ENCODE peak calls at places on chromosomes 12 and 14, in five cellular contexts. F, V, I, E and Q are unnamed samples.

GRCh38 chr12:52570511-52570910 is 3.1 kb downstream of the KRT74 start:
- DNase-seq in F (no peak), V (no peak), I (no peak), E (no peak), Q (no peak)

GRCh38 chr12:63276537-63277365 is 125.8 kb upstream of the AVPR1A start:
- DNase-seq in F (no peak), V (no peak), I (peak; percentile 68), E (no peak), Q (no peak)

GRCh38 chr14:52551696-52552062 is 626 bp downstream of the TXNDC16 start:
- DNase-seq in F (no peak), V (no peak), I (no peak), E (no peak), Q (no peak)

GRCh38 chr12:57607958-57608663 is 3.1 kb upstream of the ARHGEF25 start:
- DNase-seq in F (no peak), V (no peak), I (no peak), E (no peak), Q (no peak)

GRCh38 chr14:21039585-21040369 is 2.4 kb upstream of the RNASE7 start:
- DNase-seq in F (peak; percentile 70), V (no peak), I (no peak), E (no peak), Q (no peak)

GRCh38 chr12:55720894-55721444 is 776 bp downstream of the RDH5 start:
- DNase-seq in F (peak; percentile 58), V (peak; percentile 93), I (no peak), E (peak; percentile 46), Q (no peak)

GRCh38 chr12:4653257-4653656 is 4.3 kb downstream of the NDUFA9 start:
- DNase-seq in F (no peak), V (no peak), I (no peak), E (no peak), Q (no peak)

GRCh38 chr12:69686731-69687130 is 12.4 kb downstream of the BEST3 start:
- DNase-seq in F (no peak), V (no peak), I (no peak), E (no peak), Q (no peak)

GRCh38 chr12:39272934-39273770 is 169.8 kb downstream of the KIF21A start:
- DNase-seq in F (no peak), V (no peak), I (no peak), E (no peak), Q (no peak)

GRCh38 chr14:92987148-92987570 is 64.2 kb downstream of the CHGA start:
- DNase-seq in F (no peak), V (peak; percentile 50), I (no peak), E (no peak), Q (no peak)

GRCh38 chr12:59194794-59195193 is 274.5 kb upstream of the LRIG3 start:
- DNase-seq in F (no peak), V (no peak), I (no peak), E (no peak), Q (no peak)

GRCh38 chr14:104978774-104979691 is 859 bp upstream of the AHNAK2 start:
- DNase-seq in F (no peak), V (peak; percentile 78), I (no peak), E (no peak), Q (no peak)

GRCh38 chr12:74043343-74043742 is 494.3 kb upstream of the ATXN7L3B start:
- DNase-seq in F (no peak), V (no peak), I (no peak), E (no peak), Q (no peak)

GRCh38 chr14:34912182-34912581 is 37.0 kb upstream of the BAZ1A start:
- DNase-seq in F (no peak), V (no peak), I (no peak), E (no peak), Q (no peak)

GRCh38 chr12:49428652-49429549 is 61.6 kb downstream of the SPATS2 start:
- DNase-seq in F (no peak), V (no peak), I (no peak), E (no peak), Q (no peak)

GRCh38 chr14:68469208-68469713 is 323.6 kb downstream of the ZFP36L1 start:
- DNase-seq in F (no peak), V (no peak), I (no peak), E (no peak), Q (no peak)

GRCh38 chr12:106978035-106978800 is 8.7 kb downstream of the MTERF2 start:
- DNase-seq in F (peak; percentile 73), V (no peak), I (no peak), E (no peak), Q (no peak)

GRCh38 chr14:72722201-72722785 is 171.6 kb downstream of the DPF3 start:
- DNase-seq in F (no peak), V (no peak), I (no peak), E (no peak), Q (no peak)

GRCh38 chr12:113984464-113984863 is 18.3 kb upstream of the RBM19 start:
- DNase-seq in F (no peak), V (no peak), I (no peak), E (no peak), Q (no peak)

GRCh38 chr12:104456950-104457745 is 400 bp downstream of the CHST11 start:
- DNase-seq in F (peak; percentile 73), V (peak; percentile 90), I (peak; percentile 61), E (no peak), Q (peak; percentile 45)

GRCh38 chr14:45699451-45699850 is 446.4 kb upstream of the MIS18BP1 start:
- DNase-seq in F (no peak), V (no peak), I (no peak), E (no peak), Q (no peak)

GRCh38 chr12:50088577-50089335 is 3.6 kb downstream of the SMARCD1 start:
- DNase-seq in F (peak; percentile 51), V (no peak), I (no peak), E (no peak), Q (no peak)

GRCh38 chr12:27899151-27899661 is 73.3 kb downstream of the PTHLH start:
- DNase-seq in F (no peak), V (no peak), I (no peak), E (no peak), Q (no peak)

GRCh38 chr12:1634149-1634548 is 5.1 kb downstream of the WNT5B start:
- DNase-seq in F (no peak), V (no peak), I (no peak), E (no peak), Q (no peak)